ENCODE peak calls at places on chromosome 14, in six cellular contexts. One of them, this sample, is unnamed.
A peak's percentile ranks its signal among the peaks of the same experiment; 100 is the strongest.

GRCh38 chr14:72538387-72538786 is 355.5 kb downstream of the DPF3 start:
- DNase-seq in prostate gland: no peak
- DNase-seq in CD8-positive, alpha-beta T cell: no peak
- DNase-seq in tibial artery: no peak
- DNase-seq in esophagus squamous epithelium: no peak
- DNase-seq in gastrocnemius medialis: no peak
- DNase-seq in this sample: no peak

GRCh38 chr14:69789118-69789640 is 7.9 kb downstream of the SLC10A1 start:
- DNase-seq in prostate gland: no peak
- DNase-seq in gastrocnemius medialis: no peak
- DNase-seq in tibial artery: no peak
- DNase-seq in esophagus squamous epithelium: no peak
- DNase-seq in CD8-positive, alpha-beta T cell: no peak
- DNase-seq in this sample: no peak

GRCh38 chr14:63224196-63224595 is 20.0 kb downstream of the RHOJ start:
- DNase-seq in esophagus squamous epithelium: no peak
- DNase-seq in CD8-positive, alpha-beta T cell: no peak
- DNase-seq in tibial artery: no peak
- DNase-seq in gastrocnemius medialis: no peak
- DNase-seq in prostate gland: no peak
- DNase-seq in this sample: no peak

GRCh38 chr14:56195727-56196126 is 77.5 kb downstream of the PELI2 start:
- DNase-seq in prostate gland: no peak
- DNase-seq in tibial artery: no peak
- DNase-seq in CD8-positive, alpha-beta T cell: no peak
- DNase-seq in gastrocnemius medialis: peak; percentile 30
- DNase-seq in esophagus squamous epithelium: no peak
- DNase-seq in this sample: peak; percentile 43

GRCh38 chr14:58078068-58078467 is 73.9 kb downstream of the ARMH4 start:
- DNase-seq in prostate gland: no peak
- DNase-seq in esophagus squamous epithelium: no peak
- DNase-seq in CD8-positive, alpha-beta T cell: no peak
- DNase-seq in gastrocnemius medialis: no peak
- DNase-seq in tibial artery: no peak
- DNase-seq in this sample: no peak

GRCh38 chr14:91280129-91280528 is 35.6 kb upstream of the GPR68 start:
- DNase-seq in gastrocnemius medialis: no peak
- DNase-seq in esophagus squamous epithelium: no peak
- DNase-seq in CD8-positive, alpha-beta T cell: no peak
- DNase-seq in prostate gland: no peak
- DNase-seq in tibial artery: no peak
- DNase-seq in this sample: no peak

GRCh38 chr14:97387252-97387882 is 590.2 kb downstream of the VRK1 start:
- DNase-seq in tibial artery: no peak
- DNase-seq in esophagus squamous epithelium: no peak
- DNase-seq in prostate gland: no peak
- DNase-seq in CD8-positive, alpha-beta T cell: no peak
- DNase-seq in gastrocnemius medialis: no peak
- DNase-seq in this sample: no peak

GRCh38 chr14:104983231-104983721 is 2.3 kb upstream of the CLBA1 start:
- DNase-seq in tibial artery: no peak
- DNase-seq in prostate gland: no peak
- DNase-seq in CD8-positive, alpha-beta T cell: no peak
- DNase-seq in esophagus squamous epithelium: no peak
- DNase-seq in gastrocnemius medialis: no peak
- DNase-seq in this sample: no peak

GRCh38 chr14:76977793-76978730 is 50.4 kb downstream of the IRF2BPL start:
- DNase-seq in prostate gland: no peak
- DNase-seq in esophagus squamous epithelium: no peak
- DNase-seq in CD8-positive, alpha-beta T cell: peak; percentile 62
- DNase-seq in tibial artery: peak; percentile 60
- DNase-seq in gastrocnemius medialis: peak; percentile 37
- DNase-seq in this sample: peak; percentile 87

GRCh38 chr14:66137076-66137475 is 349.1 kb upstream of the CCDC196 start:
- DNase-seq in CD8-positive, alpha-beta T cell: no peak
- DNase-seq in esophagus squamous epithelium: no peak
- DNase-seq in gastrocnemius medialis: no peak
- DNase-seq in prostate gland: no peak
- DNase-seq in tibial artery: no peak
- DNase-seq in this sample: no peak

GRCh38 chr14:100417466-100417865 is 94.3 kb downstream of the SLC25A47 start:
- DNase-seq in CD8-positive, alpha-beta T cell: no peak
- DNase-seq in prostate gland: no peak
- DNase-seq in tibial artery: no peak
- DNase-seq in gastrocnemius medialis: peak; percentile 43
- DNase-seq in esophagus squamous epithelium: no peak
- DNase-seq in this sample: no peak

GRCh38 chr14:93106541-93107156 is 9.1 kb downstream of the ITPK1 start:
- DNase-seq in tibial artery: no peak
- DNase-seq in CD8-positive, alpha-beta T cell: no peak
- DNase-seq in prostate gland: no peak
- DNase-seq in gastrocnemius medialis: no peak
- DNase-seq in esophagus squamous epithelium: no peak
- DNase-seq in this sample: no peak

GRCh38 chr14:100965296-100965695 is 61.8 kb upstream of the RTL1 start:
- DNase-seq in tibial artery: no peak
- DNase-seq in esophagus squamous epithelium: no peak
- DNase-seq in prostate gland: no peak
- DNase-seq in CD8-positive, alpha-beta T cell: no peak
- DNase-seq in gastrocnemius medialis: no peak
- DNase-seq in this sample: no peak

GRCh38 chr14:94342334-94342934 is 19.3 kb upstream of the SERPINA6 start:
- DNase-seq in tibial artery: peak; percentile 94
- DNase-seq in CD8-positive, alpha-beta T cell: no peak
- DNase-seq in gastrocnemius medialis: peak; percentile 66
- DNase-seq in prostate gland: peak; percentile 93
- DNase-seq in esophagus squamous epithelium: peak; percentile 32
- DNase-seq in this sample: no peak

GRCh38 chr14:51394391-51394790 is 154.3 kb downstream of the TMX1 start:
- DNase-seq in gastrocnemius medialis: no peak
- DNase-seq in esophagus squamous epithelium: no peak
- DNase-seq in prostate gland: peak; percentile 12
- DNase-seq in CD8-positive, alpha-beta T cell: no peak
- DNase-seq in tibial artery: no peak
- DNase-seq in this sample: no peak

GRCh38 chr14:75042040-75042439 is 9.2 kb downstream of the MLH3 start:
- DNase-seq in esophagus squamous epithelium: no peak
- DNase-seq in prostate gland: no peak
- DNase-seq in gastrocnemius medialis: no peak
- DNase-seq in CD8-positive, alpha-beta T cell: no peak
- DNase-seq in tibial artery: no peak
- DNase-seq in this sample: no peak

GRCh38 chr14:54693761-54694160 is 126.8 kb downstream of the SAMD4A start:
- DNase-seq in tibial artery: no peak
- DNase-seq in esophagus squamous epithelium: no peak
- DNase-seq in prostate gland: no peak
- DNase-seq in CD8-positive, alpha-beta T cell: no peak
- DNase-seq in gastrocnemius medialis: no peak
- DNase-seq in this sample: no peak

GRCh38 chr14:54690887-54691286 is 124.0 kb downstream of the SAMD4A start:
- DNase-seq in prostate gland: no peak
- DNase-seq in tibial artery: no peak
- DNase-seq in esophagus squamous epithelium: no peak
- DNase-seq in CD8-positive, alpha-beta T cell: no peak
- DNase-seq in gastrocnemius medialis: no peak
- DNase-seq in this sample: no peak

GRCh38 chr14:54691525-54692260 is 124.8 kb downstream of the SAMD4A start:
- DNase-seq in gastrocnemius medialis: peak; percentile 84
- DNase-seq in esophagus squamous epithelium: no peak
- DNase-seq in prostate gland: peak; percentile 64
- DNase-seq in CD8-positive, alpha-beta T cell: peak; percentile 52
- DNase-seq in tibial artery: peak; percentile 82
- DNase-seq in this sample: no peak

GRCh38 chr14:54689928-54690327 is 123.0 kb downstream of the SAMD4A start:
- DNase-seq in prostate gland: no peak
- DNase-seq in gastrocnemius medialis: no peak
- DNase-seq in esophagus squamous epithelium: no peak
- DNase-seq in tibial artery: no peak
- DNase-seq in CD8-positive, alpha-beta T cell: no peak
- DNase-seq in this sample: no peak

DNA sequence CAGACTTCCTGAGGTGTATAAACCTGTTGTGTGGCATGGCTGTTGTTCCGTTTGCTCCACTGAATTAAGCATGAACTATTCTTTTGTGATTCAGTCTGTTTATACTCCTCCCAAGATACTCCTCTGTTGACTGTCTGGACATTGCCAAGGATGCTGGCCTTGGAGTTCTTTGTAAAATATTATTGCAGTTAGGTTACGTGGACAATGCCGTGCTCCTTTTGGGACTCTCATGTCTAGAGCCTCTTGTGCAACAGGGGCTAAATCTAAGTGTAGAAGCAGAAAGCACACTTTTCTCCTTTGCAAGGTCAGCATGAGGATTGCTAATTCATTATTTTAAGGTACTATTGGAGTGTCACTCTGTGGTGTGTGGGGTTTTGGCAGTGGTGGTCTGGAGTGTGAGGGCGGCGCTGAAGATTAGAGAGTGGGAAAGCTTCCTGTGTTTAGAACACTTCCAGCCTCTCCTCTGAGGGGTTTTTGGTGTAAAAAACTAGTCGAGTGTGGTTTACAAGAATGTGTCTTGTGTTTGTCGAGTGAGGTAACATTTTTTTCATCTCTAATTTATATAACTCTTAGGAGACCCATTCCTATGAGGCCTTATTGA is 125.4 kb downstream of the SAMD4A start:
- DNase-seq in prostate gland: no peak
- DNase-seq in esophagus squamous epithelium: no peak
- DNase-seq in CD8-positive, alpha-beta T cell: no peak
- DNase-seq in tibial artery: no peak
- DNase-seq in gastrocnemius medialis: no peak
- DNase-seq in this sample: no peak
- H3K4me3 ChIP-seq in prostate gland: no peak overlapping the region
- H3K4me3 ChIP-seq in esophagus squamous epithelium: no peak overlapping the region
- H3K4me3 ChIP-seq in CD8-positive, alpha-beta T cell: no peak overlapping the region
- H3K4me3 ChIP-seq in tibial artery: no peak overlapping the region
- H3K4me3 ChIP-seq in gastrocnemius medialis: no peak overlapping the region
- H3K4me3 ChIP-seq in this sample: no peak overlapping the region

GRCh38 chr14:20836668-20837338 is 34.2 kb upstream of the RNASE1 start:
- DNase-seq in prostate gland: peak; percentile 50
- DNase-seq in esophagus squamous epithelium: no peak
- DNase-seq in tibial artery: no peak
- DNase-seq in gastrocnemius medialis: no peak
- DNase-seq in CD8-positive, alpha-beta T cell: no peak
- DNase-seq in this sample: no peak
- TF ChIP-seq CTCF in prostate gland: peak; percentile 12
- TF ChIP-seq CTCF in esophagus squamous epithelium: no peak
- TF ChIP-seq CTCF in tibial artery: peak; percentile 11
- TF ChIP-seq CTCF in gastrocnemius medialis: no peak
- TF ChIP-seq CTCF in CD8-positive, alpha-beta T cell: no peak
- TF ChIP-seq CTCF in this sample: peak; percentile 15

GRCh38 chr14:20658246-20658645 is 16.8 kb upstream of the OR6S1 start:
- DNase-seq in prostate gland: no peak
- DNase-seq in esophagus squamous epithelium: no peak
- DNase-seq in gastrocnemius medialis: no peak
- DNase-seq in CD8-positive, alpha-beta T cell: no peak
- DNase-seq in tibial artery: no peak
- DNase-seq in this sample: no peak

GRCh38 chr14:20662968-20663731 is 21.2 kb upstream of the RNASE4 start:
- DNase-seq in CD8-positive, alpha-beta T cell: peak; percentile 85
- DNase-seq in gastrocnemius medialis: peak; percentile 19
- DNase-seq in prostate gland: peak; percentile 48
- DNase-seq in tibial artery: peak; percentile 50
- DNase-seq in esophagus squamous epithelium: peak; percentile 10
- DNase-seq in this sample: peak; percentile 76

GRCh38 chr14:20661197-20661596 is 19.7 kb upstream of the OR6S1 start:
- DNase-seq in prostate gland: no peak
- DNase-seq in CD8-positive, alpha-beta T cell: no peak
- DNase-seq in gastrocnemius medialis: no peak
- DNase-seq in tibial artery: no peak
- DNase-seq in esophagus squamous epithelium: no peak
- DNase-seq in this sample: no peak

GRCh38 chr14:20657216-20658211 is 16.0 kb upstream of the OR6S1 start:
- DNase-seq in tibial artery: no peak
- DNase-seq in esophagus squamous epithelium: no peak
- DNase-seq in CD8-positive, alpha-beta T cell: no peak
- DNase-seq in gastrocnemius medialis: no peak
- DNase-seq in prostate gland: no peak
- DNase-seq in this sample: no peak

DNA sequence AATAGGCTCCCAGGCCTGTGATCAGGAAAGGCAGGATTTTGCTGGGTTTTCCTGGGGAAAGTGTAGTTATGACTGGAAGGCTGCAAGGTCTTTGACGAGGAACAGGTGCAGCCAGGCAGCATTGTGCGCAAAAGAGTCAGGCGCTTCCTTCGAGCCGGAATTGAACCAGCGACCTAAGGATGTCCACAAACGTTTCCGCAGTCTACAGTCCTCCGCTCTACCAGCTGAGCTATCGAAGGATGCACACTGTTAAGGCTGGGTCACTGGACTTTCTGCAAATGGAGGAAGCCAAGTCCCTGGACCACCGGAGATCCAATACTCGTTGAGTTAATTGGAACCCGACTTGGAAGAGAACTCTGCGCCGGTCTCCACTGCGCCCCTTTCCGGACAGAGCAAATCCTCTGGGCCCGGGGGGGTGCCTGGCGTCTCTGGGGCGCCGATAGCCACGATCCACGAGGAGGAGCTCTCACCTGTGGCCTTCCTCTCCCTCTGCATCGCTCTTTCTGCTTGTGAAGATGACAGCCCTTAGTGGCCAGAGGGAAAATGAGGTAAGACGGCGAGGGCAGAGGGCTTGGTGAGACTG is 18.4 kb upstream of the OR6S1 start:
- DNase-seq in gastrocnemius medialis: no peak
- DNase-seq in tibial artery: no peak
- DNase-seq in esophagus squamous epithelium: no peak
- DNase-seq in prostate gland: no peak
- DNase-seq in CD8-positive, alpha-beta T cell: no peak
- DNase-seq in this sample: no peak
- H3K27me3 ChIP-seq in gastrocnemius medialis: peaks cover 77% of the 10 kb centered on the region
- H3K27me3 ChIP-seq in tibial artery: peaks cover 80% of the 10 kb centered on the region
- H3K27me3 ChIP-seq in esophagus squamous epithelium: peaks cover 100% of the 10 kb centered on the region
- H3K27me3 ChIP-seq in prostate gland: no peaks in the 10 kb centered on the region
- H3K27me3 ChIP-seq in CD8-positive, alpha-beta T cell: peaks cover 3% of the 10 kb centered on the region
- H3K27me3 ChIP-seq in this sample: no peaks in the 10 kb centered on the region

GRCh38 chr14:61705017-61705416 is 9.7 kb downstream of the HIF1A start:
- DNase-seq in esophagus squamous epithelium: no peak
- DNase-seq in gastrocnemius medialis: no peak
- DNase-seq in tibial artery: no peak
- DNase-seq in prostate gland: no peak
- DNase-seq in CD8-positive, alpha-beta T cell: no peak
- DNase-seq in this sample: no peak
- H3K4me3 ChIP-seq in esophagus squamous epithelium: no peak overlapping the region
- H3K4me3 ChIP-seq in gastrocnemius medialis: no peak overlapping the region
- H3K4me3 ChIP-seq in tibial artery: no peak overlapping the region
- H3K4me3 ChIP-seq in prostate gland: no peak overlapping the region
- H3K4me3 ChIP-seq in CD8-positive, alpha-beta T cell: no peak overlapping the region
- H3K4me3 ChIP-seq in this sample: no peak overlapping the region